ENCODE peak calls at places on chromosomes 13 and 19, in nine cellular contexts. V, H, K, A, Z, E, B, R and G are unnamed samples.

GRCh38 chr13:101258071-101258470 is 158.2 kb downstream of the NALCN start:
- DNase-seq in V (no peak), A (no peak), B (no peak), Z (no peak), R (no peak), K (no peak), H (no peak), E (peak; percentile 11), G (no peak)

GRCh38 chr13:35930665-35931631 is 200.2 kb downstream of the DCLK1 start:
- DNase-seq in R (no peak), A (no peak), V (no peak), H (no peak), E (no peak), Z (peak; percentile 20), B (no peak), K (no peak), G (no peak)

GRCh38 chr13:42574435-42575311 is 721 bp downstream of the TNFSF11 start:
- DNase-seq in Z (no peak), A (peak; percentile 28), R (no peak), B (no peak), V (no peak), H (no peak), E (peak; percentile 3), K (no peak), G (no peak)

GRCh38 chr13:20247403-20247802 is 15.3 kb upstream of the GJB6 start:
- DNase-seq in V (no peak), A (no peak), K (no peak), B (no peak), H (no peak), E (no peak), Z (no peak), R (no peak), G (no peak)

GRCh38 chr13:66794340-66795031 is 435.6 kb downstream of the PCDH9 start:
- DNase-seq in E (no peak), H (no peak), V (no peak), R (no peak), Z (no peak), B (no peak), A (no peak), K (no peak), G (no peak)

GRCh38 chr13:100828226-100828625 is 153.6 kb upstream of the TMTC4 start:
- DNase-seq in A (no peak), K (no peak), V (no peak), H (no peak), E (peak; percentile 3), R (no peak), B (no peak), Z (no peak), G (no peak)

GRCh38 chr13:53783466-53783865 is 754.9 kb downstream of the OLFM4 start:
- DNase-seq in E (no peak), A (no peak), Z (no peak), R (no peak), H (no peak), K (no peak), B (no peak), V (no peak), G (no peak)

GRCh38 chr13:40204246-40204645 is 462.2 kb downstream of the FOXO1 start:
- DNase-seq in R (no peak), H (no peak), V (no peak), A (no peak), K (no peak), B (no peak), Z (no peak), E (no peak), G (no peak)

GRCh38 chr19:45200614-45201013 is 22.0 kb downstream of the BLOC1S3 start:
- DNase-seq in E (peak; percentile 80), V (no peak), K (no peak), R (peak; percentile 21), H (no peak), Z (peak; percentile 47), A (no peak), B (peak; percentile 23), G (no peak)

GRCh38 chr19:14502334-14503092 is 6.6 kb upstream of the GIPC1 start:
- DNase-seq in V (no peak), Z (no peak), E (peak; percentile 64), R (no peak), A (peak; percentile 60), K (no peak), H (no peak), B (no peak), G (no peak)

GRCh38 chr13:110879482-110879881 is 35.4 kb downstream of the ANKRD10 start:
- DNase-seq in Z (no peak), R (no peak), E (no peak), K (no peak), V (no peak), A (no peak), B (no peak), H (no peak), G (no peak)

GRCh38 chr19:48745208-48745995 is 1.3 kb downstream of the IZUMO1 start:
- DNase-seq in H (peak; percentile 67), R (peak; percentile 68), A (no peak), Z (peak; percentile 52), K (peak; percentile 60), E (peak; percentile 76), V (peak; percentile 66), B (peak; percentile 69), G (peak; percentile 69)

GRCh38 chr19:51065221-51065960 is 499 bp upstream of the KLK13 start:
- DNase-seq in H (no peak), B (no peak), A (no peak), K (no peak), V (no peak), R (no peak), E (peak; percentile 8), Z (no peak), G (no peak)

GRCh38 chr19:41734585-41734984 is 20.7 kb upstream of the CEACAM6 start:
- DNase-seq in V (no peak), R (no peak), B (no peak), Z (no peak), A (no peak), H (no peak), K (no peak), E (no peak), G (peak; percentile 79)

GRCh38 chr13:92804346-92804745 is 422.3 kb upstream of the GPC6 start:
- DNase-seq in R (no peak), B (no peak), H (no peak), V (no peak), A (no peak), E (peak; percentile 23), Z (no peak), K (no peak), G (no peak)

GRCh38 chr13:39051157-39051556 is 12.9 kb downstream of the NHLRC3 start:
- DNase-seq in K (no peak), V (no peak), R (no peak), E (peak; percentile 70), Z (no peak), B (no peak), A (no peak), H (no peak), G (no peak)

GRCh38 chr13:106423530-106423929 is 111.9 kb downstream of the EFNB2 start:
- DNase-seq in R (no peak), A (no peak), H (no peak), E (no peak), V (no peak), B (no peak), K (no peak), Z (no peak), G (no peak)

GRCh38 chr13:110421696-110422395 is 114.8 kb downstream of the COL4A2 start:
- DNase-seq in V (no peak), E (peak; percentile 87), Z (no peak), R (no peak), K (no peak), A (no peak), B (no peak), H (no peak), G (no peak)

GRCh38 chr19:40274585-40275544 is 10.3 kb downstream of the AKT2 start:
- DNase-seq in Z (no peak), K (no peak), H (no peak), R (no peak), A (no peak), V (no peak), E (no peak), B (no peak), G (no peak)

GRCh38 chr13:107834717-107835116 is 380.6 kb downstream of the LIG4 start:
- DNase-seq in Z (no peak), A (no peak), K (no peak), E (peak; percentile 11), V (no peak), R (no peak), B (no peak), H (no peak), G (no peak)

DNA sequence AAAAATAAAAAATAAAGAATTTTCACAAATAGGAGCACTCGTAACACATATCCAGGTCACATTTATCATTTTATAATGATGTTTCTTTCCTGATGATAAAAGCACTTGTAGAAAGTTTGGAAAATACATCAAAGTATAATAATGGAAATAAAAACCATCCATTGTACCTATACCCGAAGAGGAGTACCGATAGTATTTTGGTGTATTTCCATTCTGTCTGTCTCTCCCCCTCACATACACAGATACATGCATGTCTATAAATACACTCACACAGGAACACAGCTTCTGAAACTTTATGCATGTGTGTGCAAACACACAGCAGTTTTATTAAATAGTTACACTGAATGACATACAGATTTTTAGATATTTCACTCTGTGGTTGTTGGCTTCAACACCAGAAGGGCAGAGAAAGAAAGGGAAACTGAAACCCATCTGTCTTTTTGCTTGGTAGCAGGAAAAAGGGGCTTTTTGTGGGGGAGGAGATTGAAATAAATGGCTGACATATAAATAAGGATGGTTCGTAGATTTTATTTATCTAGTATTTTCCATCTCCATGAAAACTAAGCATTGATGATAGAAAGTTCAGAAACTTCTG is 114.8 kb downstream of the LRCH1 start:
- DNase-seq in Z (no peak), K (no peak), A (no peak), E (peak; percentile 40), V (no peak), B (no peak), H (no peak), R (no peak), G (no peak)
- H3K4me3 ChIP-seq in Z (no peak overlapping the region), K (peak overlapping the region; percentile 44), A (no peak overlapping the region), E (no peak overlapping the region), V (peak overlapping the region; percentile 8), B (peak overlapping the region; percentile 26), H (no peak overlapping the region), R (peak overlapping the region; percentile 39), G (no peak overlapping the region)

GRCh38 chr13:27403727-27404385 is 20.6 kb upstream of the GTF3A start:
- DNase-seq in B (no peak), V (no peak), K (no peak), H (no peak), E (no peak), R (no peak), A (peak; percentile 64), Z (no peak), G (no peak)
- H3K27ac ChIP-seq in B (peak overlapping the region; percentile 30), V (no peak overlapping the region), K (no peak overlapping the region), H (peak overlapping the region; percentile 51), E (peak overlapping the region; percentile 52), R (peak overlapping the region; percentile 63), A (peak overlapping the region; percentile 87), Z (peak overlapping the region; percentile 30), G (peak overlapping the region; percentile 66)

DNA sequence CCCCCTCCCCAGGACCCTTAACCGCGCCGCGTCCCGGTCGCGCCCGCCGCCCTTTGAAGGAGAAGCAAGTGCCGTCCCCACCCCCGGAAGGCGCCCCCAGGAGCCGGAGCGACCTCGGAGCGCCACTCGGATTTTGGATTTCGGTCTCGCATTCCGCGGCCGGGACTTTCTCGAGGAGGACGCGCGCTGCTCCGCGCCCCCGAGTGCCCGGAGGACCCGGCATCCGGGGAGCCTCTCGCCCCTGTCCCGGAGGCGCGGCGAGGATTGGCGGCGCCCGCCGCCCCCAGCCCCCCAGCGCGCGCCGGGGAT is 1.6 kb downstream of the MIDN start:
- DNase-seq in K (no peak), A (no peak), R (no peak), Z (no peak), H (no peak), E (no peak), B (no peak), V (no peak), G (no peak)
- H3K4me1 ChIP-seq in K (peaks cover 32% of the 10 kb centered on the region), A (no peaks in the 10 kb centered on the region), R (peaks cover 65% of the 10 kb centered on the region), Z (peaks cover 11% of the 10 kb centered on the region), H (peaks cover 75% of the 10 kb centered on the region), E (peaks cover 14% of the 10 kb centered on the region), B (peaks cover 44% of the 10 kb centered on the region), V (peaks cover 29% of the 10 kb centered on the region), G (peaks cover 7% of the 10 kb centered on the region)

GRCh38 chr13:97125051-97125809 is 96.9 kb upstream of the MBNL2 start:
- DNase-seq in K (no peak), R (no peak), A (no peak), E (peak; percentile 75), B (no peak), V (peak; percentile 36), H (no peak), Z (no peak), G (peak; percentile 59)
- H3K4me3 ChIP-seq in K (no peak overlapping the region), R (no peak overlapping the region), A (no peak overlapping the region), E (no peak overlapping the region), B (no peak overlapping the region), V (no peak overlapping the region), H (no peak overlapping the region), Z (no peak overlapping the region), G (no peak overlapping the region)